ENCODE peak calls at places on chromosome 14, in four cellular contexts. One of them, this sample, is unnamed.
A peak's percentile ranks its signal among the peaks of the same experiment; 100 is the strongest.

GRCh38 chr14:58770501-58770982 is 132.8 kb downstream of the DACT1 start:
- DNase-seq in GM06990: no peak
- DNase-seq in Right ventricle myocardium superior: no peak
- DNase-seq in T1000: no peak
- DNase-seq in this sample: no peak

GRCh38 chr14:33287204-33287603 is 348.5 kb downstream of the NPAS3 start:
- DNase-seq in GM06990: no peak
- DNase-seq in Right ventricle myocardium superior: no peak
- DNase-seq in T1000: no peak
- DNase-seq in this sample: no peak

GRCh38 chr14:26281280-26281998 is 316.4 kb downstream of the NOVA1 start:
- DNase-seq in GM06990: no peak
- DNase-seq in Right ventricle myocardium superior: no peak
- DNase-seq in T1000: no peak
- DNase-seq in this sample: no peak

GRCh38 chr14:45787167-45787566 is 534.2 kb upstream of the MIS18BP1 start:
- DNase-seq in GM06990: no peak
- DNase-seq in Right ventricle myocardium superior: no peak
- DNase-seq in T1000: no peak
- DNase-seq in this sample: no peak

GRCh38 chr14:67602995-67603545 is 3.0 kb upstream of the PIGH start:
- DNase-seq in GM06990: peak; percentile 41
- DNase-seq in Right ventricle myocardium superior: no peak
- DNase-seq in T1000: no peak
- DNase-seq in this sample: no peak

GRCh38 chr14:82431031-82431430 is 897.4 kb upstream of the SEL1L start:
- DNase-seq in GM06990: no peak
- DNase-seq in Right ventricle myocardium superior: no peak
- DNase-seq in T1000: no peak
- DNase-seq in this sample: no peak

GRCh38 chr14:22839159-22839779 is 2.9 kb downstream of the MMP14 start:
- DNase-seq in GM06990: no peak
- DNase-seq in Right ventricle myocardium superior: no peak
- DNase-seq in T1000: no peak
- DNase-seq in this sample: no peak

GRCh38 chr14:60756847-60757246 is 22.3 kb downstream of the MNAT1 start:
- DNase-seq in GM06990: no peak
- DNase-seq in Right ventricle myocardium superior: no peak
- DNase-seq in T1000: no peak
- DNase-seq in this sample: no peak

GRCh38 chr14:71629765-71630502 is 302.3 kb upstream of the RGS6 start:
- DNase-seq in GM06990: no peak
- DNase-seq in Right ventricle myocardium superior: no peak
- DNase-seq in T1000: no peak
- DNase-seq in this sample: no peak

GRCh38 chr14:37623552-37623951 is 28.1 kb downstream of the TTC6 start:
- DNase-seq in GM06990: no peak
- DNase-seq in Right ventricle myocardium superior: no peak
- DNase-seq in T1000: peak; percentile 62
- DNase-seq in this sample: peak; percentile 49

This sample was measured in HS-27A.